ENCODE peak calls at places on chromosomes 1 and 21, in eight cellular contexts. B is CD8-positive, alpha-beta memory T cell; Y is uterus; G is H9; R is CD4-positive, CD25-positive, alpha-beta regulatory T cell; A is psoas muscle; T is Karpas-422; P is PC-9. M is an unnamed sample.

GRCh38 chr1:91846007-91846620 is 39.8 kb downstream of the TGFBR3 start:
- DNase-seq in P (no peak), T (no peak), G (no peak), A (no peak), B (no peak), Y (peak; percentile 40), R (no peak), M (no peak)

GRCh38 chr1:112676543-112676942 is 2.1 kb downstream of the MOV10 start:
- DNase-seq in T (peak; percentile 67), Y (no peak), P (no peak), B (no peak), A (no peak), G (no peak), R (no peak), M (no peak)

GRCh38 chr21:42854246-42855010 is 24.9 kb downstream of the WDR4 start:
- DNase-seq in R (no peak), P (no peak), G (no peak), A (no peak), T (no peak), B (no peak), Y (no peak), M (peak; percentile 9)

GRCh38 chr1:242788771-242789170 is 264.3 kb upstream of the PLD5 start:
- DNase-seq in G (no peak), P (no peak), A (no peak), T (no peak), R (no peak), B (no peak), Y (no peak), M (no peak)

GRCh38 chr1:232635778-232636356 is 5.9 kb upstream of the SIPA1L2 start:
- DNase-seq in P (no peak), Y (no peak), T (peak; percentile 82), A (no peak), B (no peak), R (peak; percentile 55), G (no peak), M (no peak)

GRCh38 chr1:77378723-77379533 is 97.1 kb downstream of the AK5 start:
- DNase-seq in Y (no peak), R (no peak), P (no peak), G (no peak), B (no peak), T (no peak), A (no peak), M (no peak)

GRCh38 chr1:201503397-201504176 is 3.3 kb downstream of the CSRP1 start:
- DNase-seq in P (no peak), Y (peak; percentile 84), A (no peak), G (peak; percentile 67), B (no peak), R (no peak), T (no peak), M (no peak)

GRCh38 chr1:29349871-29350491 is 113.7 kb downstream of the PTPRU start:
- DNase-seq in P (no peak), A (no peak), Y (no peak), B (no peak), R (no peak), T (no peak), G (no peak), M (no peak)

GRCh38 chr1:214717323-214717722 is 114.3 kb downstream of the CENPF start:
- DNase-seq in R (no peak), Y (no peak), B (no peak), G (no peak), T (peak; percentile 96), A (no peak), P (no peak), M (no peak)

GRCh38 chr1:212699839-212700596 is at the start of gene BATF3:
- DNase-seq in A (peak; percentile 69), Y (peak; percentile 51), P (no peak), G (no peak), T (peak; percentile 46), B (peak; percentile 59), R (no peak), M (peak; percentile 45)

GRCh38 chr1:89041055-89041707 is 18.5 kb upstream of the GBP3 start:
- DNase-seq in T (no peak), A (no peak), R (peak; percentile 68), Y (no peak), G (no peak), P (no peak), B (no peak), M (no peak)

GRCh38 chr1:167467126-167467725 is 51.1 kb downstream of the CD247 start:
- DNase-seq in A (no peak), G (no peak), P (no peak), Y (no peak), B (no peak), T (no peak), R (no peak), M (no peak)

GRCh38 chr1:171251741-171252300 is 3.5 kb downstream of the FMO1 start:
- DNase-seq in G (no peak), B (no peak), Y (peak; percentile 34), P (no peak), R (peak; percentile 25), A (no peak), T (no peak), M (no peak)

GRCh38 chr1:205973377-205974232 is 29.6 kb downstream of the RAB7B start:
- DNase-seq in Y (no peak), G (no peak), P (no peak), B (no peak), R (no peak), A (no peak), T (no peak), M (no peak)

GRCh38 chr1:10734900-10735602 is 61.4 kb downstream of the CASZ1 start:
- DNase-seq in Y (no peak), A (no peak), T (no peak), B (no peak), R (no peak), P (no peak), G (no peak), M (no peak)

GRCh38 chr1:100631015-100631521 is 88.5 kb upstream of the VCAM1 start:
- DNase-seq in G (no peak), Y (no peak), B (no peak), R (no peak), T (no peak), P (peak; percentile 31), A (no peak), M (no peak)

GRCh38 chr1:207362962-207363858 is 41.7 kb downstream of the CD55 start:
- DNase-seq in Y (no peak), B (no peak), A (no peak), T (no peak), G (no peak), P (no peak), R (peak; percentile 53), M (no peak)

GRCh38 chr1:56995414-56996100 is 29.7 kb upstream of the C8B start:
- DNase-seq in T (no peak), P (no peak), Y (no peak), G (no peak), B (no peak), A (no peak), R (no peak), M (no peak)

GRCh38 chr1:6530504-6531160 is 23.7 kb downstream of the NOL9 start:
- DNase-seq in R (no peak), G (no peak), Y (no peak), B (no peak), T (no peak), P (no peak), A (no peak), M (no peak)

GRCh38 chr1:228366851-228367741 is 39.5 kb downstream of the TRIM11 start:
- DNase-seq in B (no peak), P (no peak), Y (peak; percentile 13), A (peak; percentile 54), T (no peak), R (no peak), G (no peak), M (no peak)

GRCh38 chr1:107689157-107689556 is 275.8 kb downstream of the VAV3 start:
- DNase-seq in A (no peak), Y (no peak), T (no peak), G (peak; percentile 36), R (no peak), P (peak; percentile 19), B (no peak), M (no peak)

GRCh38 chr1:155133799-155134281 is 1.8 kb upstream of the SLC50A1 start:
- DNase-seq in A (no peak), Y (no peak), B (no peak), P (no peak), R (no peak), G (no peak), T (no peak), M (no peak)
- H3K4me1 ChIP-seq in A (peaks cover 24% of the 10 kb centered on the region), Y (peaks cover 15% of the 10 kb centered on the region), B (peaks cover 30% of the 10 kb centered on the region), P (peaks cover 56% of the 10 kb centered on the region), R (peaks cover 29% of the 10 kb centered on the region), G (no peaks in the 10 kb centered on the region), T (peaks cover 27% of the 10 kb centered on the region), M (peaks cover 39% of the 10 kb centered on the region)

GRCh38 chr1:63326473-63327380 is 4.4 kb downstream of the FOXD3 start:
- DNase-seq in B (no peak), A (no peak), T (no peak), G (peak; percentile 51), P (no peak), Y (no peak), R (peak; percentile 18), M (no peak)

GRCh38 chr1:63329621-63330330 is 7.4 kb downstream of the FOXD3 start:
- DNase-seq in G (peak; percentile 38), A (no peak), T (no peak), B (no peak), Y (no peak), R (peak; percentile 20), P (no peak), M (no peak)

GRCh38 chr1:63327417-63328139 is 5.2 kb downstream of the FOXD3 start:
- DNase-seq in T (peak; percentile 83), Y (no peak), R (peak; percentile 60), A (peak; percentile 69), B (no peak), P (peak; percentile 70), G (peak; percentile 93), M (no peak)

GRCh38 chr1:63326106-63326472 is 3.7 kb downstream of the FOXD3 start:
- DNase-seq in Y (no peak), B (no peak), R (no peak), G (peak; percentile 57), T (no peak), A (no peak), P (no peak), M (no peak)

DNA sequence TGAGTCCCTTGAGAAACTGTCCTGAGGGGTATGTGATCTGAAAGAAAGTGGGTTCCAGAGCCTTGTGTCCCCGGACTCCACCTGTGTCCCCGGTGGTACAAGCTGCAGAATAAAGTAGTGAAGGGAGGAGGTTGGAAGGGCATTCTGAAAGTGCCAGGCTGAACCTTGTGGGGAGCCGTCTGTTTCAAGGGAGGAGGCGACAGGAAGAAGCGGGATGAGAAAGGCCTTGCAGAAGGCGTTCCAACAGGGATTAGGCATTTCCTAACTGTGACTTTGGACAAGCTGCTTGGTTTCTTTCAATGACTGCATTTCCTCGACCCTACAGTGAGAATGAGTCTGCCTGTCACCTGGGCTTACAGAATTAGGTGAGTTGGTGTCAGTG is 5.8 kb downstream of the FOXD3 start:
- DNase-seq in A (no peak), Y (no peak), G (peak; percentile 37), P (no peak), R (no peak), T (no peak), B (no peak), M (no peak)
- H3K27me3 ChIP-seq in A (peaks cover 99% of the 10 kb centered on the region), Y (peaks cover 83% of the 10 kb centered on the region), G (peaks cover 14% of the 10 kb centered on the region), P (peaks cover 13% of the 10 kb centered on the region), R (peaks cover 72% of the 10 kb centered on the region), T (no peaks in the 10 kb centered on the region), B (peaks cover 68% of the 10 kb centered on the region), M (peaks cover 84% of the 10 kb centered on the region)

GRCh38 chr1:209364716-209365115 is 218.8 kb upstream of the CAMK1G start:
- DNase-seq in R (no peak), B (no peak), T (no peak), Y (no peak), A (no peak), P (peak; percentile 70), G (no peak), M (no peak)
- H3K4me1 ChIP-seq in R (no peaks in the 10 kb centered on the region), B (no peaks in the 10 kb centered on the region), T (no peaks in the 10 kb centered on the region), Y (no peaks in the 10 kb centered on the region), A (no peaks in the 10 kb centered on the region), P (peaks cover 42% of the 10 kb centered on the region), G (peaks cover 10% of the 10 kb centered on the region), M (no peaks in the 10 kb centered on the region)

GRCh38 chr1:184387069-184387870 is 441 bp downstream of the C1orf21 start:
- DNase-seq in B (peak; percentile 40), Y (peak; percentile 48), T (no peak), G (peak; percentile 49), P (peak; percentile 12), A (peak; percentile 75), R (peak; percentile 47), M (peak; percentile 73)
- H3K27me3 ChIP-seq in B (peaks cover 6% of the 10 kb centered on the region), Y (no peaks in the 10 kb centered on the region), T (no peaks in the 10 kb centered on the region), G (no peaks in the 10 kb centered on the region), P (peaks cover 4% of the 10 kb centered on the region), A (no peaks in the 10 kb centered on the region), R (peaks cover 57% of the 10 kb centered on the region), M (peaks cover 7% of the 10 kb centered on the region)